ENCODE peak calls at places on chromosomes 4 and X, in seven cellular contexts. One of them, this sample, is unnamed.
A peak's percentile ranks its signal among the peaks of the same experiment; 100 is the strongest.

GRCh38 chr4:136009258-136009832 is 1522.9 kb downstream of the PCDH18 start:
- DNase-seq in cardiac muscle cell: no peak
- DNase-seq in sigmoid colon: no peak
- DNase-seq in fibroblast of lung: no peak
- DNase-seq in astrocyte of the spinal cord: no peak
- DNase-seq in left lung: no peak
- DNase-seq in fibroblast of mammary gland: no peak
- DNase-seq in this sample: no peak

GRCh38 chr4:24321151-24321550 is 263.2 kb downstream of the DHX15 start:
- DNase-seq in cardiac muscle cell: no peak
- DNase-seq in sigmoid colon: no peak
- DNase-seq in fibroblast of lung: peak; percentile 56
- DNase-seq in astrocyte of the spinal cord: peak; percentile 81
- DNase-seq in left lung: no peak
- DNase-seq in fibroblast of mammary gland: peak; percentile 73
- DNase-seq in this sample: no peak

GRCh38 chr4:2837904-2838496 is 5.6 kb upstream of the ADD1 start:
- DNase-seq in cardiac muscle cell: no peak
- DNase-seq in sigmoid colon: peak; percentile 76
- DNase-seq in fibroblast of lung: peak; percentile 59
- DNase-seq in astrocyte of the spinal cord: no peak
- DNase-seq in left lung: peak; percentile 62
- DNase-seq in fibroblast of mammary gland: peak; percentile 72
- DNase-seq in this sample: no peak

GRCh38 chr4:121784975-121785374 is 16.1 kb upstream of the EXOSC9 start:
- DNase-seq in cardiac muscle cell: no peak
- DNase-seq in sigmoid colon: peak; percentile 67
- DNase-seq in fibroblast of lung: peak; percentile 89
- DNase-seq in astrocyte of the spinal cord: peak; percentile 94
- DNase-seq in left lung: no peak
- DNase-seq in fibroblast of mammary gland: peak; percentile 94
- DNase-seq in this sample: peak; percentile 98

GRCh38 chrX:8743126-8743732 is 11.3 kb upstream of the ANOS1 start:
- DNase-seq in cardiac muscle cell: peak; percentile 78
- DNase-seq in sigmoid colon: no peak
- DNase-seq in fibroblast of lung: peak; percentile 38
- DNase-seq in astrocyte of the spinal cord: no peak
- DNase-seq in left lung: peak; percentile 77
- DNase-seq in fibroblast of mammary gland: peak; percentile 43
- DNase-seq in this sample: no peak

GRCh38 chrX:111869639-111870034 is 6.3 kb upstream of the TRPC5OS start:
- DNase-seq in cardiac muscle cell: peak; percentile 79
- DNase-seq in sigmoid colon: no peak
- DNase-seq in fibroblast of lung: peak; percentile 31
- DNase-seq in astrocyte of the spinal cord: peak; percentile 51
- DNase-seq in left lung: no peak
- DNase-seq in fibroblast of mammary gland: peak; percentile 43
- DNase-seq in this sample: peak; percentile 5

GRCh38 chr4:77044458-77045124 is 31.2 kb downstream of the CCNI start:
- DNase-seq in cardiac muscle cell: peak; percentile 41
- DNase-seq in sigmoid colon: no peak
- DNase-seq in fibroblast of lung: peak; percentile 82
- DNase-seq in astrocyte of the spinal cord: peak; percentile 83
- DNase-seq in left lung: no peak
- DNase-seq in fibroblast of mammary gland: peak; percentile 89
- DNase-seq in this sample: no peak

GRCh38 chr4:184473265-184473514 is 1.2 kb downstream of the IRF2 start:
- DNase-seq in cardiac muscle cell: no peak
- DNase-seq in sigmoid colon: no peak
- DNase-seq in fibroblast of lung: no peak
- DNase-seq in astrocyte of the spinal cord: no peak
- DNase-seq in left lung: no peak
- DNase-seq in fibroblast of mammary gland: no peak
- DNase-seq in this sample: no peak

GRCh38 chr4:38180456-38180855 is 220.3 kb downstream of the PTTG2 start:
- DNase-seq in cardiac muscle cell: no peak
- DNase-seq in sigmoid colon: no peak
- DNase-seq in fibroblast of lung: no peak
- DNase-seq in astrocyte of the spinal cord: no peak
- DNase-seq in left lung: no peak
- DNase-seq in fibroblast of mammary gland: peak; percentile 50
- DNase-seq in this sample: no peak

GRCh38 chr4:149512489-149512888 is 303.2 kb downstream of the IQCM start:
- DNase-seq in cardiac muscle cell: no peak
- DNase-seq in sigmoid colon: no peak
- DNase-seq in fibroblast of lung: peak; percentile 76
- DNase-seq in astrocyte of the spinal cord: no peak
- DNase-seq in left lung: no peak
- DNase-seq in fibroblast of mammary gland: peak; percentile 43
- DNase-seq in this sample: no peak

GRCh38 chr4:186027405-186027804 is 41.6 kb upstream of the TLR3 start:
- DNase-seq in cardiac muscle cell: no peak
- DNase-seq in sigmoid colon: no peak
- DNase-seq in fibroblast of lung: no peak
- DNase-seq in astrocyte of the spinal cord: no peak
- DNase-seq in left lung: no peak
- DNase-seq in fibroblast of mammary gland: no peak
- DNase-seq in this sample: no peak

GRCh38 chrX:44747317-44747716 is 96.5 kb upstream of the DUSP21 start:
- DNase-seq in cardiac muscle cell: no peak
- DNase-seq in sigmoid colon: no peak
- DNase-seq in fibroblast of lung: no peak
- DNase-seq in astrocyte of the spinal cord: no peak
- DNase-seq in left lung: no peak
- DNase-seq in fibroblast of mammary gland: no peak
- DNase-seq in this sample: no peak

GRCh38 chr4:2243682-2244380 is 1.9 kb upstream of the HAUS3 start:
- DNase-seq in cardiac muscle cell: peak; percentile 55
- DNase-seq in sigmoid colon: peak; percentile 78
- DNase-seq in fibroblast of lung: peak; percentile 58
- DNase-seq in astrocyte of the spinal cord: peak; percentile 32
- DNase-seq in left lung: peak; percentile 69
- DNase-seq in fibroblast of mammary gland: peak; percentile 66
- DNase-seq in this sample: no peak

GRCh38 chrX:21734175-21734574 is 23.7 kb downstream of the SMPX start:
- DNase-seq in cardiac muscle cell: no peak
- DNase-seq in sigmoid colon: no peak
- DNase-seq in fibroblast of lung: no peak
- DNase-seq in astrocyte of the spinal cord: no peak
- DNase-seq in left lung: no peak
- DNase-seq in fibroblast of mammary gland: no peak
- DNase-seq in this sample: no peak

GRCh38 chr4:158938462-158939044 is 164.3 kb upstream of the RAPGEF2 start:
- DNase-seq in cardiac muscle cell: no peak
- DNase-seq in sigmoid colon: no peak
- DNase-seq in fibroblast of lung: peak; percentile 69
- DNase-seq in astrocyte of the spinal cord: peak; percentile 68
- DNase-seq in left lung: no peak
- DNase-seq in fibroblast of mammary gland: peak; percentile 75
- DNase-seq in this sample: peak; percentile 57

GRCh38 chr4:111391864-111392263 is 753.4 kb upstream of the FAM241A start:
- DNase-seq in cardiac muscle cell: no peak
- DNase-seq in sigmoid colon: no peak
- DNase-seq in fibroblast of lung: no peak
- DNase-seq in astrocyte of the spinal cord: no peak
- DNase-seq in left lung: no peak
- DNase-seq in fibroblast of mammary gland: no peak
- DNase-seq in this sample: no peak

GRCh38 chr4:16609170-16609758 is 289.2 kb downstream of the LDB2 start:
- DNase-seq in cardiac muscle cell: no peak
- DNase-seq in sigmoid colon: no peak
- DNase-seq in fibroblast of lung: no peak
- DNase-seq in astrocyte of the spinal cord: no peak
- DNase-seq in left lung: no peak
- DNase-seq in fibroblast of mammary gland: no peak
- DNase-seq in this sample: no peak

GRCh38 chrX:67651437-67652142 is 107.8 kb downstream of the AR start:
- DNase-seq in cardiac muscle cell: no peak
- DNase-seq in sigmoid colon: no peak
- DNase-seq in fibroblast of lung: no peak
- DNase-seq in astrocyte of the spinal cord: no peak
- DNase-seq in left lung: no peak
- DNase-seq in fibroblast of mammary gland: no peak
- DNase-seq in this sample: no peak

GRCh38 chr4:43843501-43843900 is 605.1 kb downstream of the KCTD8 start:
- DNase-seq in cardiac muscle cell: no peak
- DNase-seq in sigmoid colon: no peak
- DNase-seq in fibroblast of lung: no peak
- DNase-seq in astrocyte of the spinal cord: peak; percentile 20
- DNase-seq in left lung: no peak
- DNase-seq in fibroblast of mammary gland: no peak
- DNase-seq in this sample: no peak

GRCh38 chrX:115957862-115958490 is 212.6 kb upstream of the AGTR2 start:
- DNase-seq in cardiac muscle cell: peak; percentile 24
- DNase-seq in sigmoid colon: no peak
- DNase-seq in fibroblast of lung: no peak
- DNase-seq in astrocyte of the spinal cord: no peak
- DNase-seq in left lung: no peak
- DNase-seq in fibroblast of mammary gland: no peak
- DNase-seq in this sample: no peak
- H3K4me3 ChIP-seq in cardiac muscle cell: no peak overlapping the region
- H3K4me3 ChIP-seq in sigmoid colon: no peak overlapping the region
- H3K4me3 ChIP-seq in fibroblast of lung: no peak overlapping the region
- H3K4me3 ChIP-seq in astrocyte of the spinal cord: no peak overlapping the region
- H3K4me3 ChIP-seq in left lung: no peak overlapping the region
- H3K4me3 ChIP-seq in fibroblast of mammary gland: no peak overlapping the region
- H3K4me3 ChIP-seq in this sample: no peak overlapping the region

GRCh38 chr4:171785392-171785791 is 27.8 kb upstream of the GALNTL6 start:
- DNase-seq in cardiac muscle cell: no peak
- DNase-seq in sigmoid colon: no peak
- DNase-seq in fibroblast of lung: no peak
- DNase-seq in astrocyte of the spinal cord: no peak
- DNase-seq in left lung: no peak
- DNase-seq in fibroblast of mammary gland: no peak
- DNase-seq in this sample: no peak
- TF ChIP-seq CTCF in cardiac muscle cell: no peak
- TF ChIP-seq CTCF in sigmoid colon: no peak
- TF ChIP-seq CTCF in fibroblast of lung: no peak
- TF ChIP-seq CTCF in astrocyte of the spinal cord: no peak
- TF ChIP-seq CTCF in left lung: no peak
- TF ChIP-seq CTCF in fibroblast of mammary gland: no peak
- TF ChIP-seq CTCF in this sample: no peak

GRCh38 chrX:69503835-69504625 is at the start of gene NALF2:
- DNase-seq in cardiac muscle cell: peak; percentile 81
- DNase-seq in sigmoid colon: peak; percentile 70
- DNase-seq in fibroblast of lung: peak; percentile 32
- DNase-seq in astrocyte of the spinal cord: peak; percentile 4
- DNase-seq in left lung: no peak
- DNase-seq in fibroblast of mammary gland: peak; percentile 36
- DNase-seq in this sample: no peak

GRCh38 chrX:69505772-69506616 is 1.9 kb downstream of the NALF2 start:
- DNase-seq in cardiac muscle cell: no peak
- DNase-seq in sigmoid colon: no peak
- DNase-seq in fibroblast of lung: no peak
- DNase-seq in astrocyte of the spinal cord: no peak
- DNase-seq in left lung: no peak
- DNase-seq in fibroblast of mammary gland: no peak
- DNase-seq in this sample: no peak

GRCh38 chrX:69503228-69503834 is 795 bp upstream of the NALF2 start:
- DNase-seq in cardiac muscle cell: no peak
- DNase-seq in sigmoid colon: no peak
- DNase-seq in fibroblast of lung: peak; percentile 12
- DNase-seq in astrocyte of the spinal cord: no peak
- DNase-seq in left lung: no peak
- DNase-seq in fibroblast of mammary gland: peak; percentile 6
- DNase-seq in this sample: no peak

GRCh38 chrX:69506617-69507499 is 2.7 kb downstream of the NALF2 start:
- DNase-seq in cardiac muscle cell: no peak
- DNase-seq in sigmoid colon: no peak
- DNase-seq in fibroblast of lung: no peak
- DNase-seq in astrocyte of the spinal cord: no peak
- DNase-seq in left lung: no peak
- DNase-seq in fibroblast of mammary gland: no peak
- DNase-seq in this sample: no peak

DNA sequence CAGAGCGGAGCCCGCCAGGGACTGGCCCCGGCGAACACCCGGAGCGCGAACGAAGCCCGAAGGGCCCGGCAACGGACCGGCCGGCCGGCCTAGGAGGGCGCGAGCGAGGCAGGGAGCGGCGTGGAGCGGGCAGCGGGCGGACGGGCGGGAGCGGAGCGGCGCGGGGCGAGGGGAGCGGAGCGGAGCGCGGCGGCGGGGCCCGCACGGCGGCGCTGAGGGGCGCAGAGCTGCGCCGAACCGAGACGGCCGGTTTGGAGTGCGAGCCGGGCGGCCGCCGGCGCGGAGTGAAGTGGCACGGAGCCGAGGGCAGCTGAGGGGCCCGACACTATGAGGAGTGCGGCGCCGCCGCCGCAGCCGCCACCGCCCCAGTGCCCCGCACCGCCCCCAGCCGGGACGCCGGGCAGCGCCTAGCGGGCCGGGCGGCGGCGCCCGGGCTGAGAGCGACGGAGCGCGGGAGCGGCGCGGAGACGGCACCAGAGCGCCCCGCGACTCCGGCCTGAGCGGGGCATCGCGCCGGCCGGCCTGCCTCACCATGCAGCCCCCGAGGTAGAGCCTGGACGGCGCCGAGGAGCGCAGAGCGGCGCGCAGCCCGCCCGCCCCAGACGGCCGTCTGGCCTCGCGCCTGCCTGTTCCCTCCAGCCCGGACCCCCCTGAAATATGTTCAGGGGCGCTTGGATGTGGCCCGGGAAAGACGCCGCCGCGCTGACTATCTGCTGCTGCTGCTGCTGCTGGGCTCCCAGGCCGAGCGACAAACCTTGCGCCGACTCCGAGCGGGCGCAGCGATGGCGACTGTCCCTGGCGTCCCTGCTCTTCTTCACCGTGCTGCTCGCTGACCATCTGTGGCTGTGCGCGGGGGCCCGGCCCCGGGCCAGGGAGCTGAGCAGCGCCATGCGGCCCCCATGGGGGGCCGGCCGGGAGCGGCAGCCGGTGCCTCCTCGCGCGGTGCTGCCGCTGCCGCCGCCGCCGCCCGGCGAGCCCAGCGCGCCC is 793 bp downstream of the NALF2 start:
- DNase-seq in cardiac muscle cell: peak; percentile 36
- DNase-seq in sigmoid colon: no peak
- DNase-seq in fibroblast of lung: no peak
- DNase-seq in astrocyte of the spinal cord: no peak
- DNase-seq in left lung: no peak
- DNase-seq in fibroblast of mammary gland: no peak
- DNase-seq in this sample: no peak
- H3K4me3 ChIP-seq in cardiac muscle cell: peak overlapping the region; percentile 45
- H3K4me3 ChIP-seq in sigmoid colon: peak overlapping the region; percentile 21
- H3K4me3 ChIP-seq in fibroblast of lung: no peak overlapping the region
- H3K4me3 ChIP-seq in astrocyte of the spinal cord: no peak overlapping the region
- H3K4me3 ChIP-seq in left lung: peak overlapping the region; percentile 25
- H3K4me3 ChIP-seq in fibroblast of mammary gland: no peak overlapping the region
- H3K4me3 ChIP-seq in this sample: no peak overlapping the region

GRCh38 chr4:140600408-140600807 is 31.6 kb upstream of the UCP1 start:
- DNase-seq in cardiac muscle cell: no peak
- DNase-seq in sigmoid colon: no peak
- DNase-seq in fibroblast of lung: no peak
- DNase-seq in astrocyte of the spinal cord: no peak
- DNase-seq in left lung: no peak
- DNase-seq in fibroblast of mammary gland: no peak
- DNase-seq in this sample: no peak

GRCh38 chr4:140595065-140595464 is 26.3 kb upstream of the UCP1 start:
- DNase-seq in cardiac muscle cell: peak; percentile 40
- DNase-seq in sigmoid colon: no peak
- DNase-seq in fibroblast of lung: peak; percentile 8
- DNase-seq in astrocyte of the spinal cord: no peak
- DNase-seq in left lung: no peak
- DNase-seq in fibroblast of mammary gland: peak; percentile 5
- DNase-seq in this sample: no peak
- TF ChIP-seq CTCF in cardiac muscle cell: peak; percentile 49
- TF ChIP-seq CTCF in sigmoid colon: no peak
- TF ChIP-seq CTCF in fibroblast of lung: peak; percentile 45
- TF ChIP-seq CTCF in astrocyte of the spinal cord: peak; percentile 54
- TF ChIP-seq CTCF in left lung: no peak
- TF ChIP-seq CTCF in fibroblast of mammary gland: peak; percentile 44
- TF ChIP-seq CTCF in this sample: no peak